ENCODE peak calls at places on chromosome 13, in seven cellular contexts. T is GM23338, U is RWPE2, D is fibroblast of lung, R is K562, S is left lung, Y is aorta. G is an unnamed sample.

GRCh38 chr13:62997038-62997619 is 1581.5 kb upstream of the PCDH20 start:
- DNase-seq in U (no peak), S (no peak), Y (no peak), R (no peak), D (no peak), T (no peak), G (no peak)

GRCh38 chr13:74132768-74133656 is 1.2 kb downstream of the KLF12 start:
- DNase-seq in U (no peak), T (peak), D (peak), S (peak), Y (peak), R (no peak), G (no peak)

GRCh38 chr13:107928762-107929161 is 286.6 kb downstream of the LIG4 start:
- DNase-seq in T (no peak), R (no peak), U (no peak), D (no peak), Y (no peak), S (no peak), G (no peak)

GRCh38 chr13:97849305-97849704 is 104.2 kb upstream of the IPO5 start:
- DNase-seq in U (no peak), Y (no peak), R (peak), T (peak), D (peak), S (no peak), G (no peak)

GRCh38 chr13:25117312-25117711 is 21.4 kb downstream of the PABPC3 start:
- DNase-seq in U (no peak), Y (no peak), T (no peak), R (no peak), S (no peak), D (no peak), G (no peak)

GRCh38 chr13:25932353-25932752 is 119.5 kb downstream of the SHISA2 start:
- DNase-seq in U (no peak), Y (no peak), S (no peak), T (no peak), R (no peak), D (no peak), G (no peak)

GRCh38 chr13:65085977-65086376 is 2144.2 kb downstream of the PCDH9 start:
- DNase-seq in Y (peak), U (no peak), S (peak), D (no peak), T (no peak), R (no peak), G (no peak)

GRCh38 chr13:67229438-67230242 is 496 bp downstream of the PCDH9 start:
- DNase-seq in D (peak), R (no peak), U (no peak), Y (no peak), S (no peak), T (peak), G (no peak)

GRCh38 chr13:93814658-93815057 is 588.1 kb downstream of the GPC6 start:
- DNase-seq in D (no peak), U (no peak), T (peak), S (no peak), R (no peak), Y (no peak), G (no peak)

GRCh38 chr13:32537580-32538233 is 888 bp downstream of the N4BP2L2 start:
- DNase-seq in R (peak), D (peak), T (peak), S (peak), Y (peak), U (no peak), G (no peak)

GRCh38 chr13:31793246-31793645 is 53.9 kb downstream of the RXFP2 start:
- DNase-seq in T (no peak), D (peak), S (no peak), U (no peak), R (no peak), Y (no peak), G (no peak)

GRCh38 chr13:41465215-41465907 is 8.0 kb downstream of the RGCC start:
- DNase-seq in T (no peak), S (peak), D (peak), U (no peak), R (no peak), Y (no peak), G (peak)

GRCh38 chr13:88908896-88909535 is 1237.8 kb downstream of the SLITRK5 start:
- DNase-seq in R (no peak), S (no peak), D (peak), U (no peak), Y (no peak), T (no peak), G (peak)

GRCh38 chr13:37429976-37430375 is 168.6 kb downstream of the POSTN start:
- DNase-seq in U (no peak), T (no peak), Y (no peak), S (no peak), D (peak), R (no peak), G (no peak)

GRCh38 chr13:36453518-36453917 is 21.2 kb downstream of the CCNA1 start:
- DNase-seq in U (no peak), Y (no peak), R (no peak), S (no peak), T (peak), D (no peak), G (no peak)

GRCh38 chr13:95239293-95239692 is 62.0 kb downstream of the ABCC4 start:
- DNase-seq in S (no peak), Y (no peak), D (peak), U (no peak), T (no peak), R (no peak), G (no peak)

GRCh38 chr13:48579167-48579918 is 46.5 kb upstream of the RCBTB2 start:
- DNase-seq in R (no peak), S (no peak), D (no peak), U (no peak), T (no peak), Y (no peak), G (no peak)

DNA sequence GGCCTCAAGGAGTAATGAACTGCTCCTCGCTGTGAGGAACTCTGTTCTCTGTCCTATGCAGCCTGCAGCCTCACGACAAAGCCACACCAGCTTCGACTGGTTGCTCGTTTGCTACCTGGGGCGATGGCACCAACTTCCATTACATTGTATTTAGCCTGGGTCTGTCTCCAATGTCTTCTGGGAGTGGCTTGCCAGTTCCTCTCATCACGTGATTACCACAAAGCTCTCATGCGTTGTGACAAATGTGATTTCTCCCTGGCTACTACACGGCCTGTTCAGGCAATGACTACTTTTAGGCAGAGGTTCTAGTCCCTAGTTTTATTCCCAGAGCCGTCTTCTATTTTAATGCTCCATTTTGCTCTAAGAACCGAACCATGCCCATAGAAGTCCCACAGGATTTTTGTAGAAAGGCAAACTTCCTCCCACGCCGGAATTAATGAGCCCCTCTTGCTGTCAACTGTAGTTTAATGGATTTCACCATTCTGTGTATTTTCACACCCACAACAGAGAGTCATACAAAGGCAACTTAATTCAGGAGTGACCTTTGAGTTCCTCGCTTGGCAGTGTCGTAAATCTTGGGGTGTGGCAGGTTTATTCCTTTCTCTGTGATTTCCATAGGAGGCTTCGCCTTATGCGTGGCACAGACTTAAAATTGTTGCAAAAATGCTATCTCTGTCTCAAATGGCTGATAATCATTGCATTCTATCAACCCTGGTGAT is 351.9 kb downstream of the EFNB2 start:
- DNase-seq in D (no peak), S (no peak), Y (no peak), R (no peak), U (no peak), T (no peak), G (no peak)
- H3K27ac ChIP-seq in D (no peak), S (no peak), Y (no peak), R (no peak), U (peak), T (no peak), G (no peak)

GRCh38 chr13:109844396-109844795 is 58.0 kb upstream of the IRS2 start:
- DNase-seq in U (no peak), T (peak), Y (no peak), S (no peak), D (peak), R (no peak), G (no peak)

GRCh38 chr13:109842521-109842920 is 56.1 kb upstream of the IRS2 start:
- DNase-seq in Y (no peak), S (no peak), U (no peak), R (no peak), T (no peak), D (no peak), G (no peak)

GRCh38 chr13:109840893-109841287 is 54.5 kb upstream of the IRS2 start:
- DNase-seq in U (no peak), R (no peak), T (no peak), Y (no peak), D (no peak), S (no peak), G (no peak)

GRCh38 chr13:109846185-109846584 is 59.8 kb upstream of the IRS2 start:
- DNase-seq in D (no peak), U (no peak), S (no peak), T (no peak), R (no peak), Y (no peak), G (no peak)

DNA sequence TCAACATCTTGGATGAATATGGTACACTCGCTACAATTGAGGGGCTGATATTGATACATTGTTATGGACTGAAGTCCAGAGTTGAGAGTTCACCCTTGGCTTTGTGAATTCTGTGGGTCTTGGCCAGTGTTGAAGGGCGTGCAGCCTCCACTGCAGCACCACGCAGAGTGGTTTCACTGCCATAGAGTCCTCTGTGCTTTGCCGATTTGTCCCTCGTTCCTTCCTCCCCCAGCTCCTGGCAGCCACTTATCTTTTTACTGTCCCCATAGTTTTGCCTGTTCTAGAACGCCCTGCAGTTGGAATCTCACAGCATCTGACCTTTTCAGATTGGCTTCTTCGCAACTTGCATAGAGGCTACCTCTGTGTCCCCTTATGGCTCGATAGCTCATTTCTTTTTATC is 57.3 kb upstream of the IRS2 start:
- DNase-seq in Y (no peak), U (no peak), D (no peak), T (no peak), R (no peak), S (no peak), G (no peak)
- H3K27ac ChIP-seq in Y (peak), U (no peak), D (no peak), T (no peak), R (no peak), S (no peak), G (no peak)

GRCh38 chr13:42538996-42539395 is 35.0 kb upstream of the TNFSF11 start:
- DNase-seq in Y (no peak), R (no peak), S (no peak), U (no peak), D (no peak), T (no peak), G (no peak)
- H3K27ac ChIP-seq in Y (no peak), R (no peak), S (no peak), U (no peak), D (no peak), T (no peak), G (no peak)

GRCh38 chr13:79369226-79369625 is 36.8 kb downstream of the RBM26 start:
- DNase-seq in D (no peak), T (no peak), S (no peak), U (no peak), R (no peak), Y (no peak), G (no peak)
- H3K27ac ChIP-seq in D (no peak), T (no peak), S (no peak), U (no peak), R (no peak), Y (no peak), G (no peak)

GRCh38 chr13:102772042-102772425 is 1.6 kb downstream of the TEX30 start:
- DNase-seq in Y (no peak), D (no peak), S (no peak), U (no peak), R (no peak), T (no peak), G (no peak)

GRCh38 chr13:102771298-102772041 is 2.1 kb downstream of the TEX30 start:
- DNase-seq in D (no peak), R (no peak), U (no peak), Y (no peak), T (no peak), S (no peak), G (no peak)

GRCh38 chr13:102774596-102775375 is 1.2 kb upstream of the TEX30 start:
- DNase-seq in D (no peak), S (no peak), R (no peak), U (no peak), T (peak), Y (no peak), G (no peak)

GRCh38 chr13:102773441-102774209 is at the start of gene TEX30:
- DNase-seq in S (peak), Y (peak), D (peak), R (peak), T (peak), U (peak), G (peak)

DNA sequence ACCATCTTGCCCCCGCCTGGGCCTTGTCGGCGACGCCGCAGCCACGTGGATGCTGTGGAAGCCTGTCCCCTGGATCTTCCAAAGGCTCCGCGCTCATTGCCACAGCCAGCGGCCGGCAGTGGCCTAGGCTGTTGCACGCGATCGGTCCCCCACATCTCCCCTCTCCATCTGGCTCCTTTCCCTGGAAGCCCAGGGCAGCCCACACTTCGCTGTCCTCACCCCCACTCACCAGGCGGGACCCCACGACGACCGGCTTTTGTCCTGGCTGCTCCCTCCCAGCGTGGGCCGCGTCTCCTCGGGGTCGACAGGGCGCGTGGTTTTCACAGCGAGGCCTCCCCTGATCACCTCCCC is 599 bp upstream of the TEX30 start:
- DNase-seq in D (no peak), T (no peak), U (no peak), R (peak), Y (no peak), S (peak), G (no peak)
- H3K27ac ChIP-seq in D (peak), T (no peak), U (peak), R (peak), Y (peak), S (peak), G (no peak)

GRCh38 chr13:30441304-30441703 is 19.0 kb downstream of the UBE2L5 start:
- DNase-seq in D (no peak), R (no peak), S (no peak), U (no peak), Y (no peak), T (no peak), G (no peak)
- H3K27ac ChIP-seq in D (no peak), R (no peak), S (no peak), U (no peak), Y (no peak), T (no peak), G (no peak)

GRCh38 chr13:99191900-99192399 is 8.7 kb upstream of the UBAC2 start:
- DNase-seq in D (peak), Y (no peak), S (no peak), U (no peak), T (no peak), R (no peak), G (peak)
- H3K27ac ChIP-seq in D (no peak), Y (no peak), S (no peak), U (no peak), T (no peak), R (no peak), G (peak)